ENCODE peak calls at places on chromosomes 4 and X, in ten cellular contexts. X, V, M, F, C, N, Z, E, J and Y are unnamed samples. For H3K4me1 and H3K27me3, the result is how much of the 10 kb centered on the place peaks cover.

GRCh38 chrX:53253293-53254020 is 27.9 kb downstream of the IQSEC2 start:
- DNase-seq in X (no peak), V (no peak), M (no peak), F (no peak), C (no peak), N (no peak), Z (no peak), E (no peak), J (no peak), Y (no peak)

GRCh38 chr4:142512161-142512560 is 333.9 kb downstream of the INPP4B start:
- DNase-seq in X (no peak), V (no peak), M (no peak), F (peak), C (no peak), N (no peak), Z (no peak), E (no peak), J (no peak), Y (no peak)

GRCh38 chr4:140012688-140013087 is 141.3 kb downstream of the MAML3 start:
- DNase-seq in X (peak), V (peak), M (peak), F (peak), C (peak), N (peak), Z (peak), E (peak), J (peak), Y (peak)

GRCh38 chrX:38804481-38805293 is 3.4 kb downstream of the MID1IP1 start:
- DNase-seq in X (peak), V (peak), M (peak), F (no peak), C (peak), N (no peak), Z (peak), E (peak), J (peak), Y (no peak)

GRCh38 chr4:80183196-80184052 is 13.9 kb upstream of the PRDM8 start:
- DNase-seq in X (peak), V (peak), M (no peak), F (peak), C (no peak), N (no peak), Z (peak), E (no peak), J (no peak), Y (no peak)

GRCh38 chr4:70709551-70710080 is 12.1 kb upstream of the RUFY3 start:
- DNase-seq in X (no peak), V (no peak), M (no peak), F (peak), C (peak), N (no peak), Z (no peak), E (no peak), J (no peak), Y (no peak)

GRCh38 chr4:8701101-8702019 is 108.8 kb downstream of the CPZ start:
- DNase-seq in X (no peak), V (no peak), M (no peak), F (no peak), C (no peak), N (no peak), Z (no peak), E (no peak), J (no peak), Y (no peak)

GRCh38 chr4:37645736-37646135 is 40.4 kb downstream of the RELL1 start:
- DNase-seq in X (no peak), V (no peak), M (peak), F (no peak), C (no peak), N (no peak), Z (no peak), E (no peak), J (no peak), Y (no peak)

GRCh38 chrX:70168238-70169188 is 8.8 kb upstream of the DGAT2L6 start:
- DNase-seq in X (peak), V (no peak), M (no peak), F (peak), C (no peak), N (peak), Z (peak), E (no peak), J (peak), Y (no peak)

GRCh38 chr4:13543091-13543581 is 1.2 kb downstream of the NKX3-2 start:
- DNase-seq in X (no peak), V (no peak), M (peak), F (no peak), C (no peak), N (no peak), Z (no peak), E (no peak), J (no peak), Y (no peak)

GRCh38 chr4:140102406-140102805 is 51.6 kb downstream of the MAML3 start:
- DNase-seq in X (no peak), V (no peak), M (no peak), F (peak), C (no peak), N (no peak), Z (no peak), E (no peak), J (no peak), Y (no peak)

GRCh38 chr4:143296397-143297067 is 40.1 kb upstream of the GAB1 start:
- DNase-seq in X (no peak), V (no peak), M (no peak), F (no peak), C (no peak), N (no peak), Z (no peak), E (no peak), J (no peak), Y (no peak)

GRCh38 chrX:101409043-101409442 is 1.0 kb downstream of the HNRNPH2 start:
- DNase-seq in X (no peak), V (no peak), M (no peak), F (no peak), C (no peak), N (no peak), Z (peak), E (no peak), J (no peak), Y (no peak)

GRCh38 chr4:187606581-187606980 is 389.0 kb upstream of the ZFP42 start:
- DNase-seq in X (peak), V (peak), M (peak), F (peak), C (peak), N (peak), Z (peak), E (no peak), J (peak), Y (peak)

GRCh38 chrX:79708581-79708980 is 306.0 kb upstream of the TBX22 start:
- DNase-seq in X (no peak), V (no peak), M (no peak), F (no peak), C (no peak), N (no peak), Z (no peak), E (no peak), J (no peak), Y (no peak)

GRCh38 chr4:2296621-2297601 is 35.0 kb upstream of the MXD4 start:
- DNase-seq in X (no peak), V (no peak), M (no peak), F (no peak), C (no peak), N (no peak), Z (no peak), E (no peak), J (peak), Y (no peak)

GRCh38 chr4:1745697-1746096 is 24.4 kb downstream of the TACC3 start:
- DNase-seq in X (no peak), V (no peak), M (no peak), F (no peak), C (no peak), N (no peak), Z (no peak), E (no peak), J (no peak), Y (no peak)

GRCh38 chr4:174859904-174860303 is 30.9 kb upstream of the GLRA3 start:
- DNase-seq in X (no peak), V (no peak), M (no peak), F (no peak), C (no peak), N (no peak), Z (no peak), E (no peak), J (no peak), Y (no peak)

GRCh38 chr4:159606835-159607234 is 504.0 kb downstream of the RAPGEF2 start:
- DNase-seq in X (no peak), V (no peak), M (no peak), F (peak), C (no peak), N (no peak), Z (no peak), E (no peak), J (no peak), Y (no peak)
- H3K4me1 ChIP-seq in X (under half), V (under half), M (under half), F (under half), C (under half), N (under half), Z (under half), E (under half), J (under half), Y (under half)

GRCh38 chrX:108117988-108118387 is 26.4 kb downstream of the ATG4A start:
- DNase-seq in X (peak), V (no peak), M (no peak), F (no peak), C (no peak), N (no peak), Z (no peak), E (no peak), J (no peak), Y (no peak)

GRCh38 chrX:108121291-108121690 is 29.7 kb downstream of the ATG4A start:
- DNase-seq in X (no peak), V (peak), M (no peak), F (no peak), C (no peak), N (no peak), Z (no peak), E (no peak), J (peak), Y (no peak)

GRCh38 chrX:108126661-108127060 is 35.1 kb downstream of the ATG4A start:
- DNase-seq in X (no peak), V (no peak), M (no peak), F (no peak), C (no peak), N (no peak), Z (no peak), E (no peak), J (no peak), Y (no peak)

GRCh38 chrX:108123591-108124366 is 32.2 kb downstream of the ATG4A start:
- DNase-seq in X (no peak), V (peak), M (no peak), F (peak), C (no peak), N (no peak), Z (no peak), E (no peak), J (no peak), Y (no peak)

GRCh38 chrX:108122748-108123147 is 31.2 kb downstream of the ATG4A start:
- DNase-seq in X (peak), V (no peak), M (no peak), F (peak), C (no peak), N (no peak), Z (no peak), E (no peak), J (no peak), Y (no peak)
- H3K27me3 ChIP-seq in X (under half), V (under half), M (under half), F (under half), C (under half), N (under half), Z (under half), E (under half), J (under half), Y (under half)

DNA sequence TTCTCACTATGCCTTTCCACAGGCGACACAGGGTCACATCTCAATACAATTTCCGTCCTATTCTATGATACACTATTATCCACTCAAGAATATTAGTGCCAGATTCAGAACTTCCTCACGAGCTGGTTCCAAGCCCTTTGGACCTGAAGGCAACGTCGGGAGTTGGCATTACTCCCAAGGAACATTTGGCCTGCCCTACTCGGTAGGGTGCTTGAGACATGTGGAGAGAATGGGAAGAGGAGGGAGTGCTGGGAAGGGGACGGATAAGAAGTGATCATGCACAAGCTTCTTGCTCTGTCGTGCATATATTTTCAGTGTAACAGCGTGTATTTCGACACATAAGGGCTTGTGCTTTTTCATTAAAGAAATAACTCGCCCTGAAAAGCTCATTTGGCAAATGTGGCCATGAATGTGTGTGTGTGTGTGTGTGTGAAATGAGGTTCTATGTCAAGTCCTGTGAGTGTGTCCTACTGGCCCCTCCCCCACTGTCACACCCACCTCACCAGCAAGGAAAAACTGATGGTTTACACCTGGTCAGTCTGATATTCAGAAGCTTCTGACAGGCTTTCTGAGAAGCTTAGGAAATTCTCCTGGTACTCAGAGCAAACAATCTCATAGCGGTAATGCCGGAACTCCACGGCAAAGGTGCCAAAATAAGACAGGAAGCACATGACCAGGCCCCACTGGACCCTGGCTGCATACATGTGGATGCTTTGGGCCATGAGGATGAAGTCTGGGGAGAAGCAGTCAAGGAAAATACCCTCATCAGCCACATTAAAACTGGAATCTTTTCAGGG is 54.8 kb downstream of the ENOPH1 start:
- DNase-seq in X (no peak), V (peak), M (no peak), F (no peak), C (no peak), N (no peak), Z (no peak), E (no peak), J (no peak), Y (no peak)
- H3K4me1 ChIP-seq in X (under half), V (under half), M (under half), F (under half), C (under half), N (under half), Z (under half), E (under half), J (under half), Y (under half)

DNA sequence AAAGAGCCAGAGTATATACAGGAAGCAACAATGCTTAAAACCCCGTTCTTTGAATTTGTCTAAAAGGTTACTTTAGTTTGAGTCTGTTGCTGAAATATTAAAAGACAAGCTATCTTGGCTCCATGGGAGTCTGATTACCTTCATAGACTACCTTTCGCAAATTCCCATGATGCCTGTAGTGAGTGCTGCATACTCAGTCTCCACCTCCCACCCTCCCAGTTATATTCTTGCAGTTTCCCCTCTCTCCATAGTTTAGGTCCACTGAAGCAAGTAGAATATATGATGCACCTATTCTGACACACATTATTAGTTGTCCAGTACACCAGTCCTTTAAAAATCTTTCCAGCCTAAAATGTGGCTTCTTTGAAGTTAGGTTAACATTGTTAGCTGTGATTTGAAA is 2.4 kb downstream of the CNKSR2 start:
- DNase-seq in X (no peak), V (no peak), M (no peak), F (no peak), C (no peak), N (no peak), Z (no peak), E (no peak), J (no peak), Y (no peak)
- H3K27me3 ChIP-seq in X (under half), V (under half), M (under half), F (under half), C (under half), N (under half), Z (under half), E (under half), J (under half), Y (under half)

DNA sequence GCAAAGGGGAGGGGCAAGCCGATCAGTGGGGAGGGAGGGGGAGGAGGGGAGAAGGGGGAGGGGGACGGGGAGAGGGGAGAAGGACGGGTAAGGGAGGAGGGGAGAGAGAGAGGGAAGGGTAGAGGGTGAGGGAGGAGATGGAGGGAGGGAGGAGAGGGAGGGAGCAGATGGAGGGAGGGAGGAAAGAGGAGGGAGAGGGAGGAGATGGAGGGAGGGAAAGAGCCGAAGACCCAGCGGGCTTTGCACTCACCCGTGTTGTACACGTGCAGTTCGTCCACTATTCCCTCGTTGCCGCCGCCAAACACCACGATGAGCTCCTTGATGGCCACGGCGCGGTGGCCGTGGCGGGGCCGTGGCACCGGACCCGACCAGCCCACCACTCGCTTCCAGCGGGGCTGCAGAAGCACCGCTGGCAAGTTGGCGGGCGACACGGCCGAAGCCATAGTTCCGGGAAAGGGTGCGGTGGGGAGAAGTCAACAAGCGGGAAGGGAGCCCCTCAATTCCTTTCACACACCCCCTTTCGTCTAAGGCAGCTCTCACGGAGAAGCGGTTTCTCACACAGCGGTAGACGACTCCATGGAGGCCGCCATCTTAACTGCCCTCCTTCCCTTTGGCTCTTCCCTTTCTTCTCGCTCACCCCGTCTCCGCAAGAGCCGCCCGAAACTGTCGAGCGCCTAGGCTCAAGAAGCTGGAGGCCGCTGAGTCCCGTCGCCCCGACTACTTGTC is 1.1 kb downstream of the HCFC1 start:
- DNase-seq in X (peak), V (peak), M (peak), F (peak), C (peak), N (no peak), Z (peak), E (no peak), J (peak), Y (peak)
- H3K4me1 ChIP-seq in X (under half), V (under half), M (under half), F (under half), C (under half), N (under half), Z (under half), E (under half), J (under half), Y (under half)

GRCh38 chr4:30402276-30402675 is 317.9 kb upstream of the PCDH7 start:
- DNase-seq in X (no peak), V (no peak), M (no peak), F (peak), C (no peak), N (no peak), Z (no peak), E (no peak), J (no peak), Y (no peak)

GRCh38 chr4:30396772-30397475 is 323.2 kb upstream of the PCDH7 start:
- DNase-seq in X (no peak), V (no peak), M (no peak), F (peak), C (peak), N (no peak), Z (peak), E (no peak), J (no peak), Y (no peak)

DNA sequence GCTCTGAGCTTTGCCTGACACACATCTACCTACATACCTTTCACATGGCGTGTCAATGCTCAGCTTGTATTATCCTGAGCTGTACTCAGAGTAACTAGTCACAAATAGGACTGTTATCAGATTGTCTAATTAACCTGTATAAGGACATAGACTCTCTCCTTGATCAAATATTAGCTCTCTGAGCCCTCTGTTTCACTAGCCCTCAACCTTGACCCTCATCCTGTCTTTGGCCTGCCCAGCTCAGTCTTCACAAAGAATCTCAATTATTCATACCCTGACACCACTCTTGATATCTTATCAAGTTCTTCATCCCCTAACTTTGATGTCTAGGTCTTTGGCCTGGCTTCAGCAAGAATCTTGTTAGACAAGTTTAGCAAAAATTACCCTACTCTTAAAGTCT is 320.7 kb upstream of the PCDH7 start:
- DNase-seq in X (no peak), V (no peak), M (no peak), F (no peak), C (no peak), N (no peak), Z (peak), E (no peak), J (no peak), Y (no peak)
- H3K27me3 ChIP-seq in X (under half), V (under half), M (under half), F (under half), C (under half), N (under half), Z (under half), E (under half), J (under half), Y (under half)

GRCh38 chr4:86968477-86969015 is 33.7 kb downstream of the AFF1 start:
- DNase-seq in X (no peak), V (no peak), M (no peak), F (no peak), C (no peak), N (no peak), Z (no peak), E (no peak), J (no peak), Y (no peak)
- H3K4me1 ChIP-seq in X (under half), V (under half), M (under half), F (under half), C (under half), N (under half), Z (under half), E (under half), J (under half), Y (under half)

DNA sequence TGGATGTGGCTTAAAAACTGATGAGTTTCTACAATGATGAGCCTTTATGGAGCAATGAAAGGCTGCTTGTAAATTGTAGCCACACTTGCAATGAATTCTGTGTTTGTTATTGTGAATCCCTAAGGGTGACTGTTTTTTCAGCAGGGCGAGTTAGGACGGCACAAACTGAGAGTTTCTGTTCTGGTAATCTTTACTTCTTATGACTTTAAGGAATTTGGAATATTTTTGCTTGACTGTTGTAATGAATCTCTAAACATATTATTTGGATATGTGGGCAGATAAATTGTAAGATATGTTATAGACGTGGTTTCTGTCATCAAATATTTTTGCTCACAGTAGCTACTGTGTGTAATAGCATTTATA is 22.2 kb downstream of the RBPJ start:
- DNase-seq in X (peak), V (no peak), M (no peak), F (peak), C (no peak), N (no peak), Z (no peak), E (no peak), J (no peak), Y (no peak)
- H3K27me3 ChIP-seq in X (under half), V (under half), M (under half), F (under half), C (under half), N (under half), Z (under half), E (under half), J (under half), Y (under half)

DNA sequence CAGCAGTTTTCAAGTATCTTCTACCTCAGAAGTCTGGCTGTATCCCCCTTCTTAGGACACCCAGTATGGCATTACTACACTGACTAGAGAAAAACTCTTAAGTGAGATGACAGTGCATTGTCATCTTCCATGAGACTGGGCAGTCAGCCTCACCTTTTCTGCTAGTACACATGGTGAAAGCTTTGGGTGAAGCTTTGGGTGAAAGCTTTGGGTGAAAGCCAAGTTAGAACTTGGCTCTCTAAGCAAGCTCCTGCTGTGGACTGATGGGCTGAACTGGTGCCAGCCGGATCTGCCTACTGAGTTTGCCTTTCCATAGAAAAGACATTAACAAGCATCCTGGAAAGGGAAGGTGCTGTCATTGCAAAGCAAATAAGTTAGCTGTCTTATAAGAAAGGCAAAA is 8.8 kb downstream of the EPHA5 start:
- DNase-seq in X (no peak), V (no peak), M (peak), F (peak), C (no peak), N (no peak), Z (no peak), E (no peak), J (no peak), Y (no peak)
- H3K4me1 ChIP-seq in X (under half), V (under half), M (under half), F (under half), C (under half), N (under half), Z (under half), E (under half), J (under half), Y (under half)